ENCODE peak calls at places on chromosome X, in four cellular contexts. L is GM12878, C is A549, X is endothelial cell of umbilical vein. R is an unnamed sample.

GRCh38 chrX:689983-690382 is 59.4 kb downstream of the SHOX start:
- DNase-seq in L (no peak), C (no peak), X (no peak), R (no peak)

GRCh38 chrX:134023851-134024281 is 38.5 kb upstream of the GPC3 start:
- DNase-seq in L (no peak), C (no peak), X (no peak), R (peak; percentile 38)

GRCh38 chrX:28920554-28920953 is 333.3 kb downstream of the IL1RAPL1 start:
- DNase-seq in L (no peak), C (no peak), X (peak; percentile 47), R (no peak)

GRCh38 chrX:12349201-12349600 is 210.9 kb downstream of the FRMPD4 start:
- DNase-seq in L (no peak), C (peak; percentile 5), X (no peak), R (no peak)

GRCh38 chrX:129530410-129530809 is 7.1 kb upstream of the SMARCA1 start:
- DNase-seq in L (no peak), C (no peak), X (no peak), R (no peak)

GRCh38 chrX:2703991-2704369 is 12.9 kb downstream of the CD99 start:
- DNase-seq in L (no peak), C (no peak), X (peak; percentile 77), R (no peak)

GRCh38 chrX:15822922-15823321 is 31.7 kb downstream of the AP1S2 start:
- DNase-seq in L (no peak), C (no peak), X (no peak), R (no peak)

GRCh38 chrX:24097741-24098140 is 43.0 kb downstream of the EIF2S3 start:
- DNase-seq in L (no peak), C (no peak), X (no peak), R (no peak)

GRCh38 chrX:103918050-103918449 is 44.4 kb upstream of the TMSB15B start:
- DNase-seq in L (no peak), C (peak; percentile 81), X (peak; percentile 59), R (peak; percentile 50)

GRCh38 chrX:110665636-110666035 is 130.0 kb downstream of the CHRDL1 start:
- DNase-seq in L (no peak), C (peak; percentile 21), X (no peak), R (peak; percentile 26)

GRCh38 chrX:53930513-53931380 is 113.5 kb downstream of the PHF8 start:
- DNase-seq in L (no peak), C (peak; percentile 3), X (no peak), R (peak; percentile 14)

GRCh38 chrX:129593137-129593536 is 53.1 kb downstream of the OCRL start:
- DNase-seq in L (no peak), C (peak; percentile 30), X (no peak), R (no peak)

GRCh38 chrX:11770320-11770719 is 12.3 kb downstream of the MSL3 start:
- DNase-seq in L (peak; percentile 68), C (peak; percentile 69), X (peak; percentile 51), R (peak; percentile 67)

GRCh38 chrX:151687635-151688034 is 7.6 kb upstream of the PRRG3 start:
- DNase-seq in L (no peak), C (no peak), X (no peak), R (no peak)
- TF ChIP-seq MYC in L (no peak), C (no peak), X (no peak), R (no peak)

GRCh38 chrX:31580227-31580626 is 508.4 kb upstream of the FTHL17 start:
- DNase-seq in L (no peak), C (no peak), X (no peak), R (no peak)
- TF ChIP-seq MYC in L (no peak), C (no peak), X (no peak), R (no peak)

GRCh38 chrX:140177821-140178220 is 212.5 kb upstream of the CXorf66 start:
- DNase-seq in L (no peak), C (no peak), X (no peak), R (no peak)

GRCh38 chrX:140172401-140172800 is 207.1 kb upstream of the CXorf66 start:
- DNase-seq in L (no peak), C (no peak), X (no peak), R (no peak)
- TF ChIP-seq MYC in L (no peak), C (no peak), X (no peak), R (no peak)

GRCh38 chrX:149908308-149908707 is 21.1 kb upstream of the HSFX4 start:
- DNase-seq in L (peak; percentile 37), C (no peak), X (no peak), R (no peak)

GRCh38 chrX:149909324-149910177 is 19.8 kb upstream of the HSFX4 start:
- DNase-seq in L (no peak), C (no peak), X (no peak), R (no peak)

GRCh38 chrX:149908727-149909126 is 20.6 kb upstream of the HSFX4 start:
- DNase-seq in L (no peak), C (no peak), X (no peak), R (no peak)

GRCh38 chrX:149898554-149898953 is 17.6 kb downstream of the MAGEA8 start:
- DNase-seq in L (no peak), C (no peak), X (no peak), R (no peak)

DNA sequence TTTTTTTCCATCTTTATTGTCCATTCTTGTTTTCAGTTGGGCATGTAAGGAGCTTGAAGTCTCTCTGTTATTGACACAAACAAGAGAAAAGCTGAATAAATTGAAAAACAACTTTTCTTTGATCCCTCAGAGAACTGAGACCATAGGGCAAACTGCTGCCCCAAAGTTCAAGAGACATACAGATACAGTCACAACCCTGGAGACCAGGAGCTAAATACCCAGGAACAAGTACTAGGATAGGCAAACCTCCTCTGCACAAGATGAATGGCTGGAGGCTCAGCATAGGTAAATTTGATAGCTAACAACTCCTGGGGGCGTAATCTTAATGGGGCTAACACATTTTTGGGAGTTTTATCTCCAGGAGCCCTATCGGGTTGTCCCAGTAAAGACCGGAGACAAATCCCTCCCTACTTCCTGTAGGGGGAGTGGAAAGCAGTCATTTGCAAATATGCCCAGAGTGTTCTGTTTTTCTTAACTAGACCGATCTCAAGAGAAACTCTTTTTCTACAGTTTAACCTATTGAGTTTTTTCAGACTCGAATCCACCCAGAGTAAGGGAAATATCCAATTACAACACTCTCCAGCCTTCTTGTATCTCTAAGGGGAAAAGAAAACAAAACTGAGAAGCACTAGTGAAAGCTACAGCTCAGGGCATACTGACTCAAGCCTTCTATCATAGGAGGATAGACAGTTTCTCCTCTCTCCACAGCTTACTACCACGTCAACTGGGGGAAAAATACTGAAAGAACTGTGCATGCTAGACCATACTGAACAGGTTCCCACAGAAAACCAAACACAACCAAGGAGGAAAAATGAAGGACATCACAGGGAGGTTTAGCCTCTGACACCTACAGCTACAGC is 23.1 kb downstream of the MAGEA8 start:
- DNase-seq in L (peak; percentile 13), C (peak; percentile 4), X (peak; percentile 1), R (no peak)
- TF ChIP-seq MYC in L (no peak), C (no peak), X (no peak), R (no peak)

DNA sequence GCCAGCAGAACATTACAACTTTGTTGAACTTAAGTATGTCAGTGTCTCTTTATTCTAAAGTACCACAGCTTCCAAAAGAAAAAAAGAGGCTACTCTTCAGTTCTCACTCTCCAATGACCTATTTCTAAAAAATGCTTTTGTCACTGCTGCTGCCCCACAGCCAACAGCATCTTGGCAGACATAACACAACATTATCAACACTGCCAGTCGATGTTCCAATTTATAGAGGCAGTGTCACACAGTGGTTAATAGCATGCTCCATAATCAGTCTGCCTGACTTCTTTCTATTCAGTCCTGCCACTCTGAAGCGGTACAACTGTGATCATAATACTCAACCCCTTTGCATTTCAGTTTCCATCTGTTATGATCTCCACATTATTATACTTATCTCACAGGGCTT is 69.2 kb downstream of the PLS3 start:
- DNase-seq in L (no peak), C (no peak), X (no peak), R (no peak)
- TF ChIP-seq MYC in L (no peak), C (no peak), X (no peak), R (no peak)

GRCh38 chrX:13699183-13699826 is 10.4 kb downstream of the RAB9A start:
- DNase-seq in L (no peak), C (no peak), X (peak; percentile 15), R (no peak)
- TF ChIP-seq MYC in L (no peak), C (no peak), X (no peak), R (no peak)

GRCh38 chrX:47513697-47514085 is 30.7 kb upstream of the ZNF41 start:
- DNase-seq in L (no peak), C (no peak), X (no peak), R (no peak)

GRCh38 chrX:47518105-47518504 is 35.1 kb upstream of the ZNF41 start:
- DNase-seq in L (no peak), C (no peak), X (no peak), R (peak; percentile 23)

GRCh38 chrX:47514553-47515235 is 31.7 kb upstream of the ZNF41 start:
- DNase-seq in L (no peak), C (peak; percentile 9), X (no peak), R (no peak)

GRCh38 chrX:47515941-47516649 is 33.1 kb upstream of the ZNF41 start:
- DNase-seq in L (no peak), C (peak; percentile 34), X (no peak), R (peak; percentile 54)
- TF ChIP-seq MYC in L (no peak), C (no peak), X (no peak), R (no peak)